ENCODE peak calls at places on chromosomes 13 and 19, in six cellular contexts. Q is SHP77; A is activated CD4-positive, CD25-positive, alpha-beta regulatory T cell treated with anti-CD3 and anti-CD28 coated beads, Interleukin-2, amount 50 U/mL, for 16 hours; E is epithelial cell of esophagus; O is OCI-M1; L is ascending aorta. G is an unnamed sample.
A peak's percentile ranks its signal among the peaks of the same experiment; 100 is the strongest.

GRCh38 chr19:55165952-55166529 is 372 bp downstream of the DNAAF3 start:
- DNase-seq in A (no peak), O (peak; percentile 96), Q (peak; percentile 90), E (peak; percentile 90), L (no peak), G (peak; percentile 21)

GRCh38 chr19:58572026-58572817 is 913 bp downstream of the MZF1 start:
- DNase-seq in A (no peak), Q (no peak), E (no peak), O (no peak), L (no peak), G (no peak)

GRCh38 chr19:35211545-35212230 is 16.9 kb downstream of the FAM187B start:
- DNase-seq in A (peak; percentile 60), E (no peak), Q (no peak), L (peak; percentile 55), O (peak; percentile 54), G (peak; percentile 93)

GRCh38 chr13:99104396-99104795 is 96.3 kb upstream of the UBAC2 start:
- DNase-seq in Q (no peak), O (no peak), L (no peak), E (no peak), A (no peak), G (no peak)

GRCh38 chr13:112105884-112106283 is 38.9 kb downstream of the SOX1 start:
- DNase-seq in E (no peak), O (no peak), Q (no peak), A (no peak), L (no peak), G (no peak)

GRCh38 chr13:98511435-98511834 is 65.5 kb downstream of the STK24 start:
- DNase-seq in O (no peak), A (no peak), E (no peak), Q (no peak), L (no peak), G (no peak)

GRCh38 chr19:39926170-39926755 is 8.2 kb downstream of the FCGBP start:
- DNase-seq in A (no peak), O (no peak), L (no peak), Q (no peak), E (no peak), G (no peak)

GRCh38 chr19:1400281-1401137 is 833 bp downstream of the GAMT start:
- DNase-seq in L (no peak), O (no peak), E (no peak), Q (peak; percentile 65), A (no peak), G (no peak)

GRCh38 chr13:37878921-37879320 is 9.3 kb upstream of the TRPC4 start:
- DNase-seq in L (no peak), Q (no peak), A (no peak), E (no peak), O (no peak), G (no peak)

GRCh38 chr19:16327911-16328823 is 3.5 kb downstream of the KLF2 start:
- DNase-seq in O (peak; percentile 77), E (peak; percentile 77), L (peak; percentile 80), A (no peak), Q (no peak), G (peak; percentile 78)

GRCh38 chr13:46168818-46169217 is 13.2 kb downstream of the LCP1 start:
- DNase-seq in Q (no peak), L (no peak), O (peak; percentile 63), E (no peak), A (no peak), G (no peak)

GRCh38 chr13:110132178-110132975 is 174.6 kb downstream of the COL4A1 start:
- DNase-seq in E (no peak), O (no peak), A (no peak), Q (peak; percentile 92), L (no peak), G (no peak)

GRCh38 chr19:49911381-49912145 is 14.9 kb upstream of the IL4I1 start:
- DNase-seq in O (no peak), Q (no peak), A (no peak), L (no peak), E (no peak), G (no peak)

GRCh38 chr19:21256722-21257121 is 72.5 kb downstream of the ZNF708 start:
- DNase-seq in A (no peak), O (peak; percentile 53), E (peak; percentile 69), Q (no peak), L (no peak), G (no peak)

GRCh38 chr19:33186835-33187540 is 7.1 kb upstream of the LRP3 start:
- DNase-seq in A (no peak), O (no peak), Q (no peak), L (no peak), E (no peak), G (no peak)

GRCh38 chr13:99215466-99215865 is 14.8 kb downstream of the UBAC2 start:
- DNase-seq in Q (no peak), L (no peak), O (no peak), A (peak; percentile 32), E (no peak), G (peak; percentile 70)

GRCh38 chr19:55283548-55284393 is at the start of gene BRSK1:
- DNase-seq in O (peak; percentile 45), L (no peak), A (no peak), Q (peak; percentile 35), E (no peak), G (peak; percentile 49)

GRCh38 chr19:4352701-4353121 is 9.3 kb downstream of the MPND start:
- DNase-seq in O (peak; percentile 53), L (no peak), Q (no peak), E (peak; percentile 61), A (no peak), G (peak; percentile 77)

GRCh38 chr13:34048652-34049051 is 230.7 kb downstream of the RFC3 start:
- DNase-seq in Q (no peak), A (no peak), L (no peak), E (peak; percentile 99), O (no peak), G (no peak)

G was measured in CD8-positive, alpha-beta T cell.